ENCODE peak calls at places on chromosomes 16 and 17, in seven cellular contexts. O is PC-3; I is transverse colon; Y is neural progenitor cell; A is cardiac muscle cell; Z is aorta; N is CD4-positive, CD25-positive, alpha-beta regulatory T cell. Q is an unnamed sample.
A peak's percentile ranks its signal among the peaks of the same experiment; 100 is the strongest.

GRCh38 chr16:48054881-48055601 is 100.8 kb downstream of the ABCC12 start:
- DNase-seq in O (peak; percentile 67), I (peak; percentile 22), Y (peak; percentile 75), A (peak; percentile 48), Z (no peak), N (peak; percentile 25), Q (peak; percentile 85)

GRCh38 chr16:17483266-17483864 is 12.6 kb upstream of the XYLT1 start:
- DNase-seq in O (no peak), I (no peak), Y (no peak), A (no peak), Z (no peak), N (no peak), Q (no peak)

GRCh38 chr16:6573577-6573976 is 759.1 kb upstream of the RBFOX1 start:
- DNase-seq in O (no peak), I (peak; percentile 28), Y (peak; percentile 79), A (peak; percentile 70), Z (no peak), N (no peak), Q (peak; percentile 75)

GRCh38 chr17:77390870-77391269 is 250.1 kb downstream of the SEC14L1 start:
- DNase-seq in O (no peak), I (no peak), Y (no peak), A (no peak), Z (no peak), N (no peak), Q (no peak)

GRCh38 chr16:3147046-3147756 is 12.4 kb downstream of the ZNF213 start:
- DNase-seq in O (no peak), I (no peak), Y (no peak), A (no peak), Z (peak; percentile 69), N (no peak), Q (no peak)

GRCh38 chr17:61362396-61362795 is 37.2 kb upstream of the TBX2 start:
- DNase-seq in O (no peak), I (no peak), Y (no peak), A (no peak), Z (no peak), N (no peak), Q (no peak)

GRCh38 chr16:66471696-66472393 is 44.8 kb downstream of the BEAN1 start:
- DNase-seq in O (no peak), I (no peak), Y (no peak), A (no peak), Z (peak; percentile 59), N (no peak), Q (peak; percentile 50)

GRCh38 chr17:74646231-74646630 is 22.7 kb upstream of the CD300E start:
- DNase-seq in O (peak; percentile 61), I (no peak), Y (no peak), A (no peak), Z (no peak), N (no peak), Q (peak; percentile 67)

GRCh38 chr16:9800180-9800738 is 382.0 kb downstream of the GRIN2A start:
- DNase-seq in O (peak; percentile 7), I (no peak), Y (no peak), A (no peak), Z (no peak), N (no peak), Q (no peak)

GRCh38 chr17:43667506-43668438 is 6.0 kb upstream of the MEOX1 start:
- DNase-seq in O (peak; percentile 73), I (no peak), Y (no peak), A (no peak), Z (no peak), N (no peak), Q (no peak)

GRCh38 chr17:34401165-34401564 is 38.1 kb upstream of the CCL1 start:
- DNase-seq in O (no peak), I (no peak), Y (no peak), A (no peak), Z (no peak), N (no peak), Q (no peak)

GRCh38 chr17:74780443-74781238 is 4.5 kb upstream of the NAT9 start:
- DNase-seq in O (peak; percentile 57), I (no peak), Y (peak; percentile 74), A (no peak), Z (no peak), N (peak; percentile 29), Q (peak; percentile 82)

GRCh38 chr17:1957037-1957436 is 68.1 kb downstream of the RTN4RL1 start:
- DNase-seq in O (peak; percentile 7), I (no peak), Y (no peak), A (no peak), Z (no peak), N (no peak), Q (no peak)

GRCh38 chr17:48429638-48430586 is at the start of gene SKAP1:
- DNase-seq in O (no peak), I (peak; percentile 62), Y (peak; percentile 43), A (no peak), Z (peak; percentile 77), N (peak; percentile 76), Q (peak; percentile 13)

GRCh38 chr16:9311303-9311954 is 220.0 kb downstream of the HAPSTR1 start:
- DNase-seq in O (no peak), I (peak; percentile 42), Y (peak; percentile 58), A (peak; percentile 41), Z (no peak), N (no peak), Q (peak; percentile 73)

GRCh38 chr17:67474081-67474661 is 97.1 kb downstream of the PITPNC1 start:
- DNase-seq in O (no peak), I (no peak), Y (peak; percentile 26), A (no peak), Z (no peak), N (no peak), Q (peak; percentile 68)

GRCh38 chr16:66278111-66278531 is 88.4 kb upstream of the CDH5 start:
- DNase-seq in O (peak; percentile 92), I (peak; percentile 51), Y (no peak), A (no peak), Z (no peak), N (no peak), Q (no peak)

GRCh38 chr17:76968707-76969597 is 100.7 kb downstream of the MGAT5B start:
- DNase-seq in O (peak; percentile 17), I (peak; percentile 55), Y (peak; percentile 98), A (peak; percentile 89), Z (no peak), N (peak; percentile 23), Q (peak; percentile 99)

GRCh38 chr17:37327341-37328090 is 48.3 kb upstream of the C17orf78 start:
- DNase-seq in O (no peak), I (no peak), Y (no peak), A (no peak), Z (no peak), N (no peak), Q (no peak)

GRCh38 chr16:59192551-59193199 is 458.6 kb upstream of the GOT2 start:
- DNase-seq in O (peak; percentile 8), I (no peak), Y (peak; percentile 63), A (peak; percentile 58), Z (no peak), N (no peak), Q (peak; percentile 65)

GRCh38 chr17:57990037-57990436 is 2.0 kb upstream of the VEZF1 start:
- DNase-seq in O (no peak), I (no peak), Y (no peak), A (no peak), Z (no peak), N (no peak), Q (no peak)

GRCh38 chr16:29784901-29785500 is 5.5 kb upstream of the KIF22 start:
- DNase-seq in O (no peak), I (peak; percentile 69), Y (peak; percentile 90), A (peak; percentile 61), Z (peak; percentile 94), N (peak; percentile 70), Q (peak; percentile 88)

GRCh38 chr17:28575126-28575795 is 1.4 kb downstream of the ALDOC start:
- DNase-seq in O (no peak), I (no peak), Y (peak; percentile 17), A (no peak), Z (no peak), N (no peak), Q (peak; percentile 42)

GRCh38 chr17:83180264-83180995 is 101.0 kb downstream of the METRNL start:
- DNase-seq in O (no peak), I (no peak), Y (no peak), A (no peak), Z (peak; percentile 68), N (no peak), Q (no peak)

GRCh38 chr17:83180996-83181481 is 101.6 kb downstream of the METRNL start:
- DNase-seq in O (no peak), I (no peak), Y (no peak), A (no peak), Z (peak; percentile 51), N (no peak), Q (no peak)

GRCh38 chr17:83178533-83179201 is 99.3 kb downstream of the METRNL start:
- DNase-seq in O (no peak), I (no peak), Y (peak; percentile 16), A (no peak), Z (peak; percentile 72), N (no peak), Q (no peak)

GRCh38 chr17:83179378-83179777 is 100.0 kb downstream of the METRNL start:
- DNase-seq in O (no peak), I (no peak), Y (no peak), A (no peak), Z (peak; percentile 69), N (no peak), Q (no peak)

GRCh38 chr17:83179811-83180210 is 100.4 kb downstream of the METRNL start:
- DNase-seq in O (no peak), I (no peak), Y (no peak), A (no peak), Z (peak; percentile 58), N (no peak), Q (no peak)
- H3K27ac ChIP-seq in O (no peak overlapping the region), I (no peak overlapping the region), Y (no peak overlapping the region), A (no peak overlapping the region), Z (no peak overlapping the region), N (no peak overlapping the region), Q (no peak overlapping the region)

DNA sequence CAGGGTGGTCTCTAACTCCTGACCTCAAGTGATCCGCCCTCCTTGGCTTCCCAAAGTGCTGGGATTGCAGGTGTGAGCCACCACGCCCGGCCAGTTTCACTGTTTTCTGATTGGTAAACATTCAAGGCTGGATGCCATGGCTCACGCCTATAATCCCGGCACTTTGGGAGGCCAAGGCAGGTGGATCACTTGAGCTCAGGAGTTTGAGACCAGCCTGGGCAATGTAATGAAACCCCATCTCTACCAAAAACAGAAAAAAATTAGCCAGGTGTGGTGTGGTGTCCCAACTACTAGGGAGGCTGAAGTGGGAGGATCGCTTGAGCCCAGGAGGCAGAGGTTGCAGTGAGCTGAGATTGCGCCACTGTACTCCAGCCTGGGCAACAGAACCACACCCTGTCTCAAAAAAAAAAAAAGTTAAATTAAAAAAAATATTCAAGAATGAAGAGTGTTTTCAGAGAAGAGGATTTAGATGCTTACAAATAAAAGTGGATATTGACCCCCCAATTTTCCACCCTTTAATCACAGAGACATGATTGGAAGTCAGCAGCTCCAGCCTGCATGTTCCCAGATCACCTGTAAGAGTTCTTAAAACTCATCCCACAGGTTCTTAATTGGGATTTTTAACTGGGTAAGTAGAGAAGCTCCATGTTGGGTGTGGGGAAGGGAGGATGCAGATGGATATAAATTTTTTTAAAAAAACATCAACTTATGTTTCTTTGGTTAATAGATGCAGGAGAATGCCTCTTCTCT is 23.8 kb downstream of the HLF start:
- DNase-seq in O (no peak), I (no peak), Y (no peak), A (no peak), Z (no peak), N (no peak), Q (no peak)
- H3K27ac ChIP-seq in O (no peak overlapping the region), I (peak overlapping the region; percentile 85), Y (no peak overlapping the region), A (no peak overlapping the region), Z (no peak overlapping the region), N (no peak overlapping the region), Q (no peak overlapping the region)

GRCh38 chr16:23871924-23872323 is 36.1 kb downstream of the PRKCB start:
- DNase-seq in O (no peak), I (no peak), Y (no peak), A (no peak), Z (no peak), N (no peak), Q (no peak)
- H3K27ac ChIP-seq in O (no peak overlapping the region), I (no peak overlapping the region), Y (no peak overlapping the region), A (no peak overlapping the region), Z (no peak overlapping the region), N (no peak overlapping the region), Q (no peak overlapping the region)

GRCh38 chr17:64920419-64921172 is 1.3 kb upstream of the LRRC37A3 start:
- DNase-seq in O (no peak), I (no peak), Y (no peak), A (no peak), Z (peak; percentile 72), N (no peak), Q (no peak)
- H3K27ac ChIP-seq in O (no peak overlapping the region), I (peak overlapping the region; percentile 98), Y (no peak overlapping the region), A (no peak overlapping the region), Z (no peak overlapping the region), N (no peak overlapping the region), Q (no peak overlapping the region)

Q was measured in mesendoderm.